ENCODE peak calls at places on chromosomes 11 and 22, in eight cellular contexts. C is K562, S is AG10803, E is BJ, Q is fibroblast of the aortic adventitia, I is psoas muscle, V is lower lobe of right lung, O is upper lobe of right lung. A is an unnamed sample.

GRCh38 chr11:34416746-34417145 is 22.0 kb upstream of the CAT start:
- DNase-seq in I (no peak), V (no peak), S (peak), C (no peak), E (no peak), Q (peak), O (no peak), A (peak)

GRCh38 chr11:9138612-9139579 is 47.5 kb upstream of the SCUBE2 start:
- DNase-seq in O (no peak), S (peak), V (no peak), I (no peak), C (no peak), E (peak), Q (peak), A (peak)

GRCh38 chr11:61718613-61719302 is 33.7 kb upstream of the MYRF start:
- DNase-seq in E (peak), C (peak), Q (peak), V (no peak), I (no peak), S (peak), O (no peak), A (peak)

GRCh38 chr11:132992838-132993680 is 539.2 kb downstream of the OPCML start:
- DNase-seq in Q (no peak), E (no peak), C (no peak), I (no peak), O (no peak), V (no peak), S (peak), A (no peak)

GRCh38 chr11:119729581-119730346 is 764 bp upstream of the NECTIN1 start:
- DNase-seq in E (peak), Q (peak), S (peak), O (peak), I (peak), C (no peak), V (peak), A (peak)

GRCh38 chr11:28860898-28861297 is 752.7 kb downstream of the METTL15 start:
- DNase-seq in S (peak), I (no peak), E (no peak), Q (peak), O (no peak), C (no peak), V (no peak), A (peak)

GRCh38 chr11:67594480-67594879 is 10.9 kb downstream of the GSTP1 start:
- DNase-seq in V (no peak), S (no peak), Q (no peak), E (no peak), I (no peak), O (no peak), C (no peak), A (no peak)

GRCh38 chr22:41532908-41533825 is 11.1 kb downstream of the POLR3H start:
- DNase-seq in V (peak), O (peak), S (peak), E (no peak), C (peak), Q (peak), I (peak), A (peak)

GRCh38 chr11:19951558-19952083 is 208.7 kb downstream of the DBX1 start:
- DNase-seq in I (no peak), S (peak), V (no peak), Q (peak), E (no peak), C (peak), O (no peak), A (peak)
- TF ChIP-seq CTCF in I (peak), S (peak), V (peak), Q (peak), E (peak), C (peak), O (peak), A (peak)

GRCh38 chr22:38792833-38793232 is 1.1 kb downstream of the DNAL4 start:
- DNase-seq in O (no peak), E (no peak), S (no peak), I (no peak), C (no peak), Q (peak), V (no peak), A (no peak)
- H3K4me3 ChIP-seq in O (peak), E (no peak), S (peak), I (peak), C (peak), Q (peak), V (peak), A (peak)

GRCh38 chr22:42970029-42970428 is 44.9 kb downstream of the PACSIN2 start:
- DNase-seq in Q (no peak), E (no peak), V (no peak), S (no peak), C (no peak), O (no peak), I (no peak), A (no peak)

GRCh38 chr22:42966389-42966998 is 48.5 kb downstream of the PACSIN2 start:
- DNase-seq in Q (no peak), E (no peak), C (no peak), I (no peak), O (no peak), V (no peak), S (peak), A (no peak)

GRCh38 chr22:42967005-42967404 is 47.9 kb downstream of the PACSIN2 start:
- DNase-seq in E (no peak), C (no peak), V (no peak), I (no peak), Q (no peak), O (no peak), S (no peak), A (no peak)

GRCh38 chr22:42969348-42969975 is 45.5 kb downstream of the PACSIN2 start:
- DNase-seq in C (no peak), O (no peak), S (peak), E (peak), V (no peak), Q (peak), I (no peak), A (peak)

DNA sequence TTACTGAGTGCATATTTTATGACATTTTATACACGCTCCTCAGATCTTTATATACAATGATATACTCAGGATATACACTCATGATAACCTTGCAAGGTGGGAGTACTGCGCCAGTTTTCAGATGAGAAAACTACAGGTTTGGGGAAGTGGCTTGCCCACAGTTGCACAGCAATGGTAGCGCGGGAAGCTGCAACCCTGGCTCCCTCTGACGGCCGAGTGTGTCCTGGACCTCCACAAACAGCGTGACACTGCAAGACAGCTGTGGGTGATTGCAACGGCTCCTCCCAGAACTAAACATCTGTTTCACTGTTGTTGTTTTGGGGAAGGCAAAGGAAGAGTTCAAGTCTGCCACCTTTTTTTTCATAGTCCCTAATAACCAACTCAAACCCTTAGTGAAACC is 47.0 kb downstream of the PACSIN2 start:
- DNase-seq in Q (no peak), E (no peak), S (peak), V (peak), O (peak), I (peak), C (peak), A (no peak)
- TF ChIP-seq CTCF in Q (no peak), E (peak), S (peak), V (peak), O (peak), I (peak), C (peak), A (peak)

DNA sequence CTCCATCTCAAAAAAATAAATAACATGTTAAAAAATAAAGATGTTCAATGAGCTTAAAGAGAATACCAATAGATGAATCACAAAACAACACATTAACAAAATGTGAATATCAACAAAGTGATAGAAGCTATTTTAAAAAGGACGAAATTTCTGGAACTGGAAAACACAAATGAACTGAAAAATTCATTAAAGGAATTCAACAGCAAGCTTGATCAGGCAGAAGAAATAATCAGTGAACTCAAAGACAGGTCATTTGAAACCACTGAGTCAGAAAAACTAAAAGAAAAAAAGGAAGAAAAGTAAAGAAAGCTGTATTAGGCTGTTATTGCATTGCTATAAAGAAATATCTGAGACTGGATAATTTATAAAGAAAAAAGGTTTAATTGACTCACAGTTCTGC is 7.0 kb upstream of the MTMR2 start:
- DNase-seq in V (no peak), S (no peak), O (no peak), I (no peak), E (no peak), Q (no peak), C (no peak), A (no peak)
- H3K4me3 ChIP-seq in V (no peak), S (no peak), O (no peak), I (no peak), E (no peak), Q (no peak), C (no peak), A (no peak)

GRCh38 chr11:2295971-2296912 is 5.5 kb downstream of the C11orf21 start:
- DNase-seq in V (no peak), C (no peak), I (no peak), E (no peak), Q (no peak), O (peak), S (no peak), A (no peak)

GRCh38 chr11:2294340-2295290 is 7.1 kb downstream of the C11orf21 start:
- DNase-seq in Q (no peak), S (no peak), C (no peak), V (peak), O (peak), I (no peak), E (no peak), A (no peak)

GRCh38 chr11:2290351-2290841 is 11.3 kb downstream of the C11orf21 start:
- DNase-seq in E (no peak), O (peak), C (no peak), S (no peak), I (no peak), V (peak), Q (no peak), A (no peak)

GRCh38 chr11:2296913-2297622 is 4.7 kb downstream of the C11orf21 start:
- DNase-seq in O (peak), E (no peak), I (no peak), V (no peak), C (no peak), Q (no peak), S (no peak), A (no peak)

GRCh38 chr11:2293396-2294339 is 8.1 kb downstream of the C11orf21 start:
- DNase-seq in E (no peak), O (peak), I (no peak), Q (no peak), V (peak), C (no peak), S (no peak), A (no peak)
- TF ChIP-seq CTCF in E (no peak), O (no peak), I (no peak), Q (no peak), V (peak), C (peak), S (no peak), A (no peak)

GRCh38 chr11:128518493-128519207 is 68.7 kb downstream of the ETS1 start:
- DNase-seq in E (no peak), I (no peak), C (no peak), V (no peak), S (no peak), Q (no peak), O (no peak), A (peak)

GRCh38 chr11:128517457-128518230 is 69.7 kb downstream of the ETS1 start:
- DNase-seq in O (no peak), I (no peak), V (no peak), E (peak), S (peak), C (no peak), Q (peak), A (peak)

GRCh38 chr11:128515766-128516466 is 71.4 kb downstream of the ETS1 start:
- DNase-seq in V (no peak), S (no peak), O (no peak), C (no peak), E (no peak), Q (no peak), I (no peak), A (no peak)

GRCh38 chr11:128516467-128516778 is 70.9 kb downstream of the ETS1 start:
- DNase-seq in V (no peak), Q (no peak), I (no peak), O (no peak), C (no peak), E (no peak), S (no peak), A (no peak)

GRCh38 chr11:128516886-128517285 is 70.5 kb downstream of the ETS1 start:
- DNase-seq in V (no peak), C (no peak), I (no peak), E (no peak), Q (no peak), S (no peak), O (no peak), A (peak)
- H3K4me3 ChIP-seq in V (peak), C (no peak), I (peak), E (no peak), Q (no peak), S (peak), O (peak), A (peak)

GRCh38 chr11:101848262-101848661 is 66.5 kb upstream of the CEP126 start:
- DNase-seq in V (no peak), E (no peak), C (no peak), S (peak), O (no peak), Q (peak), I (no peak), A (peak)
- TF ChIP-seq CTCF in V (peak), E (peak), C (no peak), S (peak), O (peak), Q (peak), I (peak), A (peak)

DNA sequence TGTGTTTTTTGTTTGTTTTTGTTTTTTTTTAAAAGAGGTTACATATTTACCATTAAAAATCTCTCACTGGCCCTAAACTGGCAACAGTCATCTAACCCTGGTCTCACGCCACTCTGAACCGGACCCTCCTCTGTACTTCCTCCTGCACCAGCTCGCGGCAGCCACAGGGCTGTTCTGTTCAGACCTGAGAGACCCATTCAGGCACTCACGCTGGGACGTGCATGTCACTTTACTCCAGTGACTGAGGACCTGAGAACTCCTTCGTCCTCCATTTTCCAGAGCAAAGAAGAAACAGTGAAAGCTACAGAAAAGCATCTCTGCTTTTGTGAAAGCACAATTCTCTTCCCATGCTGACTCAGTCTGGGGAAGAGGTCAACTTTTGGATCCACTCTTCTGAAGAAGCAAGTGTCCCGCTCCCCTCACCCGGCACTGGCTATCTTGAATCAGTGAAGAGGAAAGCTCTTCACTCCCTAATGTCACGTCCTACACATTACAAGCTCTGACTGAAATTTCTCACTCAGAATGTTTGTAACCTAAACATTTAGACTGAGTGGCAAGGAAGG is 24.6 kb downstream of the PISD start:
- DNase-seq in V (peak), O (no peak), C (no peak), S (no peak), Q (no peak), I (no peak), E (no peak), A (no peak)
- H3K4me3 ChIP-seq in V (peak), O (peak), C (no peak), S (no peak), Q (no peak), I (peak), E (no peak), A (no peak)

GRCh38 chr11:30585067-30585891 is 874 bp downstream of the MPPED2 start:
- DNase-seq in V (peak), C (no peak), Q (no peak), S (no peak), I (peak), O (peak), E (no peak), A (no peak)

GRCh38 chr11:30585892-30586250 is 282 bp downstream of the MPPED2 start:
- DNase-seq in E (no peak), V (peak), Q (no peak), O (peak), C (no peak), S (no peak), I (peak), A (no peak)

GRCh38 chr11:30583505-30584280 is 2.5 kb downstream of the MPPED2 start:
- DNase-seq in C (no peak), Q (no peak), V (peak), I (peak), E (no peak), S (no peak), O (peak), A (no peak)

GRCh38 chr11:30581646-30582045 is 4.5 kb downstream of the MPPED2 start:
- DNase-seq in C (no peak), S (no peak), Q (no peak), V (no peak), O (no peak), I (no peak), E (no peak), A (no peak)

GRCh38 chr11:30586251-30587144 is at the start of gene MPPED2:
- DNase-seq in E (no peak), O (peak), Q (peak), S (no peak), I (peak), C (peak), V (peak), A (no peak)
- TF ChIP-seq CTCF in E (no peak), O (peak), Q (no peak), S (peak), I (peak), C (no peak), V (peak), A (no peak)

A was measured in cardiac fibroblast.